ENCODE peak calls at places on chromosome 21, in five cellular contexts. N, P, L, E and Q are unnamed samples.

GRCh38 chr21:15088483-15088882 is 23.7 kb upstream of the NRIP1 start:
- DNase-seq in N (no peak), L (no peak), P (no peak), E (no peak), Q (no peak)

GRCh38 chr21:28337319-28337718 is 655.4 kb downstream of the LTN1 start:
- DNase-seq in L (no peak), E (no peak), N (no peak), P (no peak), Q (no peak)

GRCh38 chr21:37267269-37268185 is at the start of gene VPS26C:
- DNase-seq in P (peak; percentile 98), E (peak; percentile 99), L (peak; percentile 98), N (peak; percentile 99), Q (peak; percentile 98)

GRCh38 chr21:36518883-36519492 is 39.1 kb upstream of the CLDN14 start:
- DNase-seq in P (no peak), N (no peak), L (no peak), E (no peak), Q (no peak)

GRCh38 chr21:14382486-14382834 is 486 bp downstream of the HSPA13 start:
- DNase-seq in N (no peak), E (no peak), L (no peak), P (no peak), Q (peak; percentile 2)

GRCh38 chr21:15852146-15852545 is 122.4 kb downstream of the USP25 start:
- DNase-seq in E (no peak), L (no peak), P (no peak), N (no peak), Q (no peak)

GRCh38 chr21:15706686-15707085 is 23.1 kb upstream of the USP25 start:
- DNase-seq in N (peak; percentile 23), L (peak; percentile 32), P (no peak), E (peak; percentile 38), Q (no peak)

GRCh38 chr21:34530264-34530663 is 18.3 kb upstream of the KCNE1 start:
- DNase-seq in L (no peak), P (no peak), E (no peak), N (no peak), Q (no peak)

GRCh38 chr21:34843562-34843961 is 174.8 kb downstream of the CLIC6 start:
- DNase-seq in P (no peak), L (peak; percentile 32), N (no peak), E (no peak), Q (no peak)

GRCh38 chr21:38863291-38863690 is 57.6 kb downstream of the ETS2 start:
- DNase-seq in P (no peak), N (no peak), E (no peak), L (no peak), Q (no peak)

GRCh38 chr21:42666023-42666747 is 12.8 kb downstream of the PDE9A start:
- DNase-seq in E (no peak), N (peak; percentile 33), P (no peak), L (no peak), Q (no peak)

GRCh38 chr21:17725339-17725738 is 93.8 kb downstream of the C21orf91 start:
- DNase-seq in P (no peak), E (peak; percentile 20), L (no peak), N (no peak), Q (no peak)

GRCh38 chr21:33947451-33948095 is 32.0 kb upstream of the ATP5PO start:
- DNase-seq in N (peak; percentile 83), L (peak; percentile 79), E (peak; percentile 87), P (peak; percentile 63), Q (no peak)

GRCh38 chr21:14267071-14267470 is 51.1 kb downstream of the RBM11 start:
- DNase-seq in E (no peak), N (no peak), P (no peak), L (no peak), Q (no peak)

GRCh38 chr21:21929228-21929627 is 931.0 kb downstream of the NCAM2 start:
- DNase-seq in N (no peak), E (no peak), P (no peak), L (no peak), Q (no peak)

GRCh38 chr21:29104239-29104708 is 26.2 kb upstream of the MAP3K7CL start:
- DNase-seq in E (no peak), N (no peak), L (no peak), P (no peak), Q (no peak)

GRCh38 chr21:26686278-26686677 is 113.2 kb upstream of the CYYR1 start:
- DNase-seq in P (no peak), N (no peak), E (peak; percentile 12), L (no peak), Q (no peak)

GRCh38 chr21:34807146-34807880 is 138.5 kb downstream of the CLIC6 start:
- DNase-seq in P (no peak), E (no peak), N (no peak), L (no peak), Q (peak; percentile 19)

GRCh38 chr21:39033878-39034589 is 149.2 kb downstream of the PSMG1 start:
- DNase-seq in L (peak; percentile 63), N (peak; percentile 90), P (no peak), E (peak; percentile 12), Q (no peak)

GRCh38 chr21:37658994-37659458 is 257.2 kb downstream of the KCNJ6 start:
- DNase-seq in N (no peak), E (peak; percentile 64), P (no peak), L (no peak), Q (no peak)

GRCh38 chr21:17460094-17460493 is 52.7 kb upstream of the CXADR start:
- DNase-seq in L (no peak), P (no peak), E (no peak), N (no peak), Q (no peak)

GRCh38 chr21:14956826-14957225 is 108.0 kb downstream of the NRIP1 start:
- DNase-seq in P (no peak), N (no peak), E (no peak), L (no peak), Q (no peak)

GRCh38 chr21:35971824-35972223 is 88.5 kb downstream of the SETD4 start:
- DNase-seq in N (no peak), E (no peak), P (no peak), L (no peak), Q (no peak)

GRCh38 chr21:33383056-33383888 is 19.9 kb upstream of the IFNGR2 start:
- DNase-seq in E (peak; percentile 78), L (peak; percentile 68), P (peak; percentile 87), N (peak; percentile 81), Q (peak; percentile 96)

GRCh38 chr21:38323721-38324591 is 67.2 kb downstream of the KCNJ15 start:
- DNase-seq in N (no peak), E (no peak), P (no peak), L (no peak), Q (no peak)

GRCh38 chr21:16196521-16197208 is 466.9 kb downstream of the USP25 start:
- DNase-seq in P (no peak), E (no peak), L (no peak), N (no peak), Q (no peak)

GRCh38 chr21:38280446-38280845 is 23.7 kb downstream of the KCNJ15 start:
- DNase-seq in N (no peak), L (no peak), E (no peak), P (no peak), Q (no peak)

GRCh38 chr21:14366998-14367397 is 15.9 kb downstream of the HSPA13 start:
- DNase-seq in L (no peak), P (no peak), N (no peak), E (no peak), Q (no peak)

GRCh38 chr21:23638131-23638530 is 1969.2 kb downstream of the MRPL39 start:
- DNase-seq in E (no peak), P (no peak), N (no peak), L (no peak), Q (no peak)

GRCh38 chr21:15275615-15276228 is 210.9 kb upstream of the NRIP1 start:
- DNase-seq in P (no peak), N (no peak), L (no peak), E (no peak), Q (no peak)

GRCh38 chr21:29073222-29074006 is at the start of gene CCT8:
- DNase-seq in N (peak; percentile 99), L (peak; percentile 98), E (peak; percentile 99), P (peak; percentile 99), Q (peak; percentile 99)

GRCh38 chr21:15631342-15631741 is 98.4 kb upstream of the USP25 start:
- DNase-seq in E (no peak), P (no peak), L (no peak), N (no peak), Q (no peak)

GRCh38 chr21:35824136-35824535 is 236.2 kb downstream of the SETD4 start:
- DNase-seq in L (no peak), N (no peak), E (no peak), P (no peak), Q (no peak)

GRCh38 chr21:43188712-43189151 is 19.9 kb downstream of the CRYAA start:
- DNase-seq in P (no peak), N (peak; percentile 22), L (peak; percentile 66), E (peak; percentile 47), Q (no peak)

GRCh38 chr21:39715804-39716397 is 29.1 kb upstream of the IGSF5 start:
- DNase-seq in P (no peak), N (peak; percentile 68), L (peak; percentile 65), E (peak; percentile 67), Q (no peak)

GRCh38 chr21:42343556-42343955 is 7.2 kb downstream of the TFF2 start:
- DNase-seq in L (no peak), E (no peak), N (no peak), P (no peak), Q (no peak)

GRCh38 chr21:33849839-33850238 is 65.8 kb downstream of the ATP5PO start:
- DNase-seq in E (no peak), L (no peak), N (no peak), P (no peak), Q (no peak)

DNA sequence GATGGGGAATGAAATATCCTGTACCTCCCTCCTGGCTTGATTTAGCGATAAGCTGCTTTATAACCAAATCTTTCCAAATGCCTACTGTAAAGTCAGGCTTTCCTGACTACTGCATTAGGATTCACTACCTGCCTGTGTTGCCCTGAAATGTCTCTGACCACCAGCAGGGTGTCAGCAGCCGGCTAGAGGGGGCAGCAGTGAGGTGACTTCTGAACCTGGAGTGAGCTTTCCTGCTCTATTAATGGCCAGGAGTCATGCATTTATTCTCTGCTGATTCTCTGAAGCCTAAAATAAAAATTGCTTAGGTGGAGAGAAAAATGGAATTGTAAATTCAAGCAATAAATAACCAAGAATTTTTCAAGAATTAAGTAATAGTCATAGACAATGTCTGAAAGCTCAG is 2.5 kb downstream of the BACE2 start:
- DNase-seq in L (peak; percentile 66), P (no peak), E (peak; percentile 68), N (peak; percentile 62), Q (no peak)
- H3K4me3 ChIP-seq in L (peak overlapping the region; percentile 86), P (no peak overlapping the region), E (no peak overlapping the region), N (no peak overlapping the region), Q (no peak overlapping the region)

GRCh38 chr21:30942192-30942591 is 60.8 kb upstream of the KRTAP11-1 start:
- DNase-seq in E (no peak), N (no peak), P (no peak), L (no peak), Q (no peak)
- TF ChIP-seq CTCF in E (no peak), N (no peak), P (no peak), L (no peak), Q (no peak)

DNA sequence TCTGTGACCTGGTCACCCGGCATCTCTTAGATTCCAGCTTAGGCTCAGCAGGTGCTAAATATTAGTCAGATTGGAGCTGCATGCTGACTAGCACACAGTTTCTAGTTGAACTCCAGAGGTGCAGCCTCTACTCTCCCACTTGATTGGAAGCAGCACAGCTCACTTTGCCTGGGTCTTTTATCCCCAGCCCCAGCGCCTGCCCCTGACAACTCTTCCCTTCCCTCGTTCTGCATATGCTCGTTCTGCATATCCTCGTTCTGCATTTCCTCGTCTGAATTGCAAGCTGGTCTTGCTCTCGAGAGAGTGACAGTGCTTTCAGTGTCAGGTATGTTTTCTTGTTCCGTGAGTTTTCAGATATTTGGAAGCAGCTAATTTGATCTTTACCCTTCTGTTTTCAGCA is 11.7 kb downstream of the COL18A1 start:
- DNase-seq in P (no peak), N (no peak), E (no peak), L (no peak), Q (no peak)
- H3K4me3 ChIP-seq in P (no peak overlapping the region), N (no peak overlapping the region), E (no peak overlapping the region), L (no peak overlapping the region), Q (no peak overlapping the region)

GRCh38 chr21:24895885-24896734 is 711.2 kb downstream of the MRPL39 start:
- DNase-seq in L (peak; percentile 26), E (peak; percentile 5), P (no peak), N (peak; percentile 19), Q (no peak)
- TF ChIP-seq CTCF in L (no peak), E (peak; percentile 53), P (no peak), N (peak; percentile 45), Q (peak; percentile 58)